ENCODE peak calls at places on chromosome 10, in eight cellular contexts. V, U, O, H, B, T, X and C are unnamed samples.

GRCh38 chr10:73868655-73869195 is 5.6 kb downstream of the CAMK2G start:
- DNase-seq in V (no peak), U (no peak), O (no peak), H (no peak), B (no peak), T (no peak), X (no peak), C (no peak)

GRCh38 chr10:30747633-30748032 is 118.1 kb upstream of the LYZL2 start:
- DNase-seq in V (no peak), U (no peak), O (no peak), H (no peak), B (no peak), T (no peak), X (no peak), C (peak; percentile 40)

GRCh38 chr10:50224330-50224952 is 26.9 kb downstream of the ASAH2 start:
- DNase-seq in V (no peak), U (peak; percentile 72), O (peak; percentile 78), H (peak; percentile 65), B (peak; percentile 35), T (peak; percentile 77), X (peak; percentile 66), C (peak; percentile 28)

GRCh38 chr10:59580257-59580863 is 129.3 kb downstream of the SLC16A9 start:
- DNase-seq in V (no peak), U (peak; percentile 39), O (peak; percentile 60), H (peak; percentile 32), B (peak; percentile 2), T (peak; percentile 3), X (no peak), C (peak; percentile 45)

GRCh38 chr10:92572362-92573090 is 1.4 kb downstream of the IDE start:
- DNase-seq in V (no peak), U (no peak), O (no peak), H (no peak), B (no peak), T (no peak), X (peak; percentile 25), C (peak; percentile 24)

GRCh38 chr10:24503627-24504320 is 219.9 kb downstream of the ARHGAP21 start:
- DNase-seq in V (no peak), U (peak; percentile 75), O (peak; percentile 90), H (peak; percentile 48), B (peak; percentile 28), T (peak; percentile 63), X (peak; percentile 41), C (peak; percentile 63)

GRCh38 chr10:85786401-85786899 is 580.1 kb downstream of the GRID1 start:
- DNase-seq in V (no peak), U (no peak), O (peak; percentile 34), H (peak; percentile 4), B (no peak), T (no peak), X (peak; percentile 30), C (peak; percentile 78)

GRCh38 chr10:634256-634655 is 55.2 kb downstream of the DIP2C start:
- DNase-seq in V (no peak), U (no peak), O (no peak), H (no peak), B (no peak), T (no peak), X (no peak), C (no peak)

GRCh38 chr10:27893320-27894014 is 105.4 kb downstream of the ODAD2 start:
- DNase-seq in V (no peak), U (no peak), O (no peak), H (peak; percentile 84), B (no peak), T (no peak), X (no peak), C (no peak)

GRCh38 chr10:103598654-103599115 is 105.2 kb downstream of the NEURL1 start:
- DNase-seq in V (peak; percentile 27), U (peak; percentile 80), O (peak; percentile 80), H (peak; percentile 66), B (peak; percentile 30), T (peak; percentile 72), X (peak; percentile 67), C (peak; percentile 88)

GRCh38 chr10:69232736-69233135 is 12.6 kb downstream of the HKDC1 start:
- DNase-seq in V (no peak), U (no peak), O (no peak), H (no peak), B (no peak), T (no peak), X (no peak), C (no peak)
- TF ChIP-seq REST in V (no peak), U (no peak), O (no peak), H (no peak), B (no peak), T (no peak), X (no peak), C (no peak)

DNA sequence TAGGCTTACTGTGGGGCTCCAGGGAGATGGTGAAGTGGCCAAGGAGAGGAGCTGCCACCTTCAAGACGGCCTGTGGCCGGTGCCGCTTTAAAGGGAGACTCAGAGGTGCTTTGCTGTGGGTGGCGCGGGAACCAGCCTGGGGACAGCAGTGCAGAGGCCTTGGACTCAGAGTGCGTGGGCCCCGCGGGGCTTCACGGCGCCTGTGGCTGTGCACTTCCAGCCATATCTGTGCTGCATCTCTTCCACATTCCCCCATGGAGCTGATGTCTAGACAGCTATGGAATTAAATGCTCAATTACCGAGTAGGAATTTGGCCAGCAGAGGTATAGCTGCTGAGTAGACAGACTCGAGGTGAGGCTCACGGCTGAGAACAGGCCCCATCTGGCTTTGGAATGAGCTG is 41.7 kb downstream of the HTRA1 start:
- DNase-seq in V (no peak), U (no peak), O (no peak), H (no peak), B (no peak), T (no peak), X (no peak), C (no peak)
- TF ChIP-seq REST in V (no peak), U (no peak), O (no peak), H (no peak), B (no peak), T (no peak), X (no peak), C (no peak)

DNA sequence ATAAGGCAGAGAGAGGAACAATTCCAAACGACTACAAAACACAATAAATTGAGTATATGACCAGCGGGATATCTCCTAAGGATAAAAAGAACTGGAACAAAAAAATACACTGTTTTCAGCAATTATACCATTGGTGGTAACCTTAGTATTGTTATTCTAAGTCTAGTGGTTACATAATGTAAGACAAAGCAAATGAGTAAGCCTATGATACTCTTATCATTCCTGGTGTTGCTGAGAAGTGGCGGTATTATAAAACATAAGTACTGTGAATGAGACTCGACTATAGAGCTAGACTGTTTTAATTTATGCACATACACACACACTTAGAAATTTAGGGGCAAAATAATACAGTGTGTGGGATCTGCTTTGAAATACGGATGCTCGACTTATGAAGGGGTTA is 107.7 kb downstream of the NRBF2 start:
- DNase-seq in V (no peak), U (no peak), O (no peak), H (no peak), B (no peak), T (no peak), X (no peak), C (no peak)
- TF ChIP-seq REST in V (no peak), U (no peak), O (no peak), H (no peak), B (no peak), T (no peak), X (no peak), C (no peak)

DNA sequence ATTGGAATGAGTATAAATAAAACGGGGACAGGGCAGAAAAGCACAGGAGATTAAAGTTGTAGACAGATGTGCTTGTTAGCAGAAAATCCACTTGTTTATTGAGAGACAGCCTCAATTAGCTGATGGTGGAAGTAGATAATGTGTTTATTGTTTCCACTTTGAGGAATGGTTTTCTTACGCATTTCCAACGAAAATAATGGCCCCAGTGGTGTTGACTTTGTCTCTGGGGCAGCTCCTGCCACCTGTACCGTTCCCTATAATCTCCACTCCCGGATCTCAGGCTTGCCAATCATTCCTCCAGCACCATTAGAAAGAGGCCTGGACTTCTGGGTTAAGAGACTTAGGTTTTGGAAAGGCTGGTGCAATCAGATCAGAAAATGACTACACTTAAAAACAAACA is 638.7 kb downstream of the PARD3 start:
- DNase-seq in V (no peak), U (no peak), O (no peak), H (no peak), B (no peak), T (no peak), X (no peak), C (no peak)
- TF ChIP-seq REST in V (no peak), U (no peak), O (no peak), H (no peak), B (no peak), T (no peak), X (no peak), C (no peak)